ENCODE peak calls at places on chromosome 18, in seven cellular contexts. N, Y, A, M, J, F and K are unnamed samples.

GRCh38 chr18:76491801-76492668 is 3.0 kb downstream of the ZNF516 start:
- DNase-seq in J (peak; percentile 43), A (peak; percentile 40), Y (peak; percentile 77), M (peak; percentile 27), F (no peak), N (peak; percentile 70), K (peak; percentile 68)

GRCh38 chr18:8976606-8977005 is 125.9 kb upstream of the NDUFV2 start:
- DNase-seq in N (no peak), Y (no peak), A (no peak), M (peak; percentile 76), F (no peak), J (no peak), K (no peak)

GRCh38 chr18:75128911-75129716 is 79.8 kb downstream of the PTGR3 start:
- DNase-seq in M (no peak), J (no peak), N (no peak), Y (no peak), F (no peak), A (no peak), K (no peak)

GRCh38 chr18:10580215-10580614 is 54.4 kb downstream of the NAPG start:
- DNase-seq in M (no peak), J (no peak), A (no peak), Y (no peak), F (no peak), N (no peak), K (no peak)

GRCh38 chr18:59502222-59502898 is 143.3 kb upstream of the LMAN1 start:
- DNase-seq in F (no peak), Y (peak; percentile 86), M (peak; percentile 94), J (no peak), N (no peak), A (no peak), K (no peak)

GRCh38 chr18:12309683-12310198 is 1.7 kb downstream of the TUBB6 start:
- DNase-seq in M (no peak), J (no peak), N (no peak), F (no peak), A (no peak), Y (no peak), K (no peak)

GRCh38 chr18:39186008-39186407 is 1620.4 kb upstream of the CELF4 start:
- DNase-seq in N (no peak), Y (no peak), J (no peak), M (no peak), F (no peak), A (no peak), K (no peak)

GRCh38 chr18:8856187-8856586 is 150.8 kb downstream of the MTCL1 start:
- DNase-seq in N (no peak), M (no peak), J (no peak), F (no peak), A (no peak), Y (no peak), K (no peak)

GRCh38 chr18:21826196-21826595 is 85.6 kb downstream of the MIB1 start:
- DNase-seq in A (no peak), J (no peak), N (no peak), F (no peak), Y (no peak), M (peak; percentile 70), K (no peak)

GRCh38 chr18:75167759-75168211 is 41.2 kb downstream of the PTGR3 start:
- DNase-seq in M (peak; percentile 17), J (no peak), Y (peak; percentile 94), F (peak; percentile 78), N (no peak), A (no peak), K (no peak)

GRCh38 chr18:8705941-8706544 is 687 bp downstream of the MTCL1 start:
- DNase-seq in F (peak; percentile 70), N (peak; percentile 50), M (no peak), A (no peak), J (no peak), Y (peak; percentile 66), K (no peak)

GRCh38 chr18:61854578-61854977 is 38.2 kb downstream of the RNF152 start:
- DNase-seq in A (no peak), N (no peak), F (no peak), Y (no peak), M (peak; percentile 86), J (no peak), K (no peak)

GRCh38 chr18:62715829-62716678 is 713 bp downstream of the PHLPP1 start:
- DNase-seq in F (peak; percentile 81), Y (peak; percentile 80), N (peak; percentile 72), M (peak; percentile 59), J (peak; percentile 67), A (peak; percentile 53), K (peak; percentile 30)

GRCh38 chr18:43279015-43279758 is 1.9 kb upstream of the SYT4 start:
- DNase-seq in N (no peak), A (peak; percentile 33), M (no peak), F (no peak), J (no peak), Y (no peak), K (peak; percentile 20)

GRCh38 chr18:74139888-74140287 is 7.7 kb downstream of the FBXO15 start:
- DNase-seq in M (peak; percentile 87), J (no peak), N (no peak), Y (no peak), F (no peak), A (no peak), K (no peak)

GRCh38 chr18:62716679-62717058 is 1.3 kb downstream of the PHLPP1 start:
- DNase-seq in A (peak; percentile 21), F (peak; percentile 84), N (peak; percentile 69), Y (peak; percentile 73), J (peak; percentile 45), M (no peak), K (peak; percentile 56)

GRCh38 chr18:75178376-75178775 is 30.6 kb downstream of the PTGR3 start:
- DNase-seq in F (no peak), J (no peak), N (no peak), Y (no peak), A (no peak), M (no peak), K (no peak)

GRCh38 chr18:111292-112014 is 46.9 kb upstream of the USP14 start:
- DNase-seq in Y (peak; percentile 68), N (peak; percentile 79), M (peak; percentile 40), F (peak; percentile 87), A (peak; percentile 66), J (peak; percentile 75), K (peak; percentile 67)

GRCh38 chr18:77087391-77088141 is 45.0 kb downstream of the MBP start:
- DNase-seq in A (no peak), J (peak; percentile 55), F (peak; percentile 80), N (peak; percentile 77), M (no peak), Y (peak; percentile 84), K (peak; percentile 62)

GRCh38 chr18:9550413-9550812 is 63.9 kb downstream of the PPP4R1 start:
- DNase-seq in N (no peak), M (no peak), F (no peak), Y (no peak), A (no peak), J (no peak), K (no peak)

GRCh38 chr18:7417742-7418141 is 149.4 kb upstream of the PTPRM start:
- DNase-seq in J (no peak), N (no peak), Y (no peak), A (peak; percentile 64), M (no peak), F (no peak), K (no peak)

GRCh38 chr18:58044370-58045264 is 591 bp downstream of the NEDD4L start:
- DNase-seq in M (peak; percentile 34), A (peak; percentile 41), Y (peak; percentile 76), F (peak; percentile 74), N (peak; percentile 63), J (peak; percentile 52), K (peak; percentile 34)
- TF ChIP-seq POLR2A in M (no peak), A (no peak), Y (no peak), F (no peak), N (no peak), J (no peak), K (no peak)

DNA sequence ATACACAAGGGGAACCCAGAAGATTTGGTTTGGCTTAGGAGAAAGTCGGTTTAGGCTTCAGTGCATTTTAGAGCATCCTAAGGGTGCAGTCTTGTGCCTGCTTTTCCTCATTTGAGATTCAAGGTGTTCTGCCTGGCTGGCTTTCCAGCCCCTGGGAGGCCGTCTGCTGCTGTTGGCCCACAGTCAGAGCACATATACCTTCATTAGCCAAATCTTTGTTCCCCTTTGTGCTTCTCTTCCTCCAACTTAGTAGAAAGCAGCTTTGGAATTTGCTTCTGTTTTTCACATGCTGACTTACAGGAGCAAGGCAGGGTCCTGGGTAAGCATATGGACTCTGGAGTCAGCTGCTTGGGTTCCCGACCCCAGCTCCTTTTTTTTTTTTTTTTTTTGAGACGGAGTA is 477.1 kb upstream of the TCF4 start:
- DNase-seq in J (no peak), F (no peak), Y (no peak), N (no peak), M (no peak), A (no peak), K (no peak)
- H3K4me3 ChIP-seq in J (no peak overlapping the region), F (no peak overlapping the region), Y (no peak overlapping the region), N (no peak overlapping the region), M (no peak overlapping the region), A (no peak overlapping the region), K (no peak overlapping the region)

DNA sequence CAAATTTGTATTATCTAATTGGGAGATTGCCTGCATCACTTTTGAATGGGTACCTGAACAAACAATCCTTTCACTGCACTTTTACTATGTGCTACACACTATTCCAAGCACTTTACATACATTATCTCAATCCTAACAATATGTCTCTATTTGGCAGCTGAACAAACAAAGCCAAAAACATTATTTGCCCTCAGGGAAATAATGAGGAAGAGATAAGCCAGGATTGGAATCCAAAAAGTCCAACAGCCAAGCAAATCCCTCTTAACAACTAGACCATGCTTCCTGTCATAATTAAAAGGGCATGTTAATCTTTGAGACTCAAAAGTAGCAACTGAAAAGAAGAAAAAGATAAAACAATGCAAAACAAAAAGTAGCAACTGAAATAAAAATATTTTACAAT is 32.1 kb downstream of the RPRD1A start:
- DNase-seq in A (no peak), J (no peak), N (no peak), M (no peak), F (no peak), Y (no peak), K (no peak)
- TF ChIP-seq POLR2A in A (no peak), J (no peak), N (no peak), M (no peak), F (no peak), Y (no peak), K (no peak)

GRCh38 chr18:50282521-50283335 is 1.4 kb upstream of the MBD1 start:
- DNase-seq in M (no peak), N (peak; percentile 60), Y (no peak), J (no peak), F (peak; percentile 64), A (no peak), K (no peak)
- H3K4me3 ChIP-seq in M (no peak overlapping the region), N (no peak overlapping the region), Y (no peak overlapping the region), J (no peak overlapping the region), F (no peak overlapping the region), A (no peak overlapping the region), K (peak overlapping the region; percentile 90)

DNA sequence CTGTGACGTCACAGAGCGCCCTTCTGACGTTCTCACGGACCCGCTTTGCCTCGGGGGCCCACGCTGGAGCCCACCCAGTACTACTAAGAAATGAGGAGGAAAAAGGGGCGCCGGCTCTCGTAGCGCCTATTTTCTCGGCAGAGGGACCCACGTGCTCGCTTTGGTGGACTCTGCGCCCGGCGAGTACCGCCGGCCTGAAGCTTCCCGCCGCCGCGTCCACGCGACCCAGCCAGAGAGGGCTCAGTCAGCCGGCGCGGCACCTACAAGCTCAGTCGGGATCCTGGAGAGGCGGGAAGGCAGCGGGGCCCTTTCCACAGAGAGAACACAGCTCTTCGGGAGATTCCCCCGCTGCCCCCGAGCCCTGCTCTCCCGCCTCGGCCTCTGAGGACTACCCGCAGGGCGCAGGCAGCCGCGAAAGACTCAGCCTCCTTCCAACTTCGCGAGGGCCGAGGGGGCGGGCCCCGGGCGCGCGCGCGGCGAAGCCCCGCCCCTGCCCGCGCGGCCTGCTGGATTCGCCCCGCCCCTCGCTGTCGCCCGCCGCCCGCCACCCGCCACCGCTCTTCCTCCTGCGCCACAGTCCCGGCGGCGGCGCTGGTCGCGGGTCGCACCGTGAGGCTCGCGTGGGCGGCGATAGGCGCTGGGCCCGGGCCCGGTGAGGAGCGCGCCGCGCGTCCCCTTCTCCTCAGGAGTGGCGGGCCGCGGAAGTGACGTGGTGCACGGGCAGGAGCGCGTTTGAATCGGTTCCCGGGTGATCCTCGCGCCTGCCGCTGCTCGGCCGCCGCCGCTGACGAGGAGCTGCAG is at the start of gene SMCHD1:
- DNase-seq in N (peak; percentile 88), M (peak; percentile 78), A (peak; percentile 72), Y (peak; percentile 93), F (peak; percentile 94), J (peak; percentile 92), K (peak; percentile 90)
- TF ChIP-seq POLR2A in N (peak; percentile 85), M (peak; percentile 87), A (peak; percentile 77), Y (peak; percentile 82), F (peak; percentile 87), J (no peak), K (peak; percentile 37)